ENCODE peak calls at places on chromosomes 5 and 9, in eight cellular contexts. F is EH; P is natural killer cell treated with Interleukin-12 subunit alpha and Interleukin-12 subunit beta and Interleukin-15 and Interleukin-18, amount 100 ng/mL, for 72 hours; R is uterus; Z is stimulated activated CD4-positive, alpha-beta T cell treated with anti-CD3 and anti-CD28 coated beads, TNF-alpha, amount 100 ng/mL, for 1 hour; X is cardiac muscle cell; I is Panc1; K is A549. U is an unnamed sample.

GRCh38 chr5:8633706-8634105 is 764.8 kb downstream of the MTRR start:
- DNase-seq in F (peak), P (no peak), R (no peak), Z (no peak), X (no peak), I (no peak), K (no peak), U (no peak)

GRCh38 chr9:20315672-20316071 is 306.6 kb downstream of the MLLT3 start:
- DNase-seq in F (peak), P (no peak), R (no peak), Z (no peak), X (no peak), I (no peak), K (no peak), U (no peak)

GRCh38 chr9:68778635-68779034 is 73.6 kb downstream of the PIP5K1B start:
- DNase-seq in F (no peak), P (no peak), R (no peak), Z (no peak), X (no peak), I (no peak), K (no peak), U (no peak)

GRCh38 chr9:130634191-130634768 is 30.1 kb upstream of the PRDM12 start:
- DNase-seq in F (no peak), P (no peak), R (no peak), Z (no peak), X (no peak), I (no peak), K (no peak), U (no peak)

GRCh38 chr5:122492675-122493074 is 180.6 kb downstream of the SNCAIP start:
- DNase-seq in F (peak), P (no peak), R (no peak), Z (no peak), X (no peak), I (no peak), K (no peak), U (no peak)

GRCh38 chr5:112951124-112951702 is 25.4 kb upstream of the DCP2 start:
- DNase-seq in F (no peak), P (no peak), R (no peak), Z (no peak), X (no peak), I (no peak), K (no peak), U (no peak)

GRCh38 chr9:93184439-93185221 is 691 bp downstream of the WNK2 start:
- DNase-seq in F (no peak), P (no peak), R (no peak), Z (no peak), X (peak), I (no peak), K (peak), U (no peak)

GRCh38 chr5:172839669-172840068 is 5.6 kb downstream of the ERGIC1 start:
- DNase-seq in F (no peak), P (no peak), R (no peak), Z (no peak), X (no peak), I (no peak), K (no peak), U (no peak)

GRCh38 chr5:39906146-39906545 is 481.4 kb upstream of the DAB2 start:
- DNase-seq in F (peak), P (no peak), R (no peak), Z (no peak), X (no peak), I (no peak), K (no peak), U (no peak)

GRCh38 chr9:128818839-128819715 is 777 bp downstream of the ENDOG start:
- DNase-seq in F (peak), P (no peak), R (no peak), Z (no peak), X (peak), I (no peak), K (peak), U (no peak)

GRCh38 chr5:157372472-157372822 is 87.6 kb upstream of the NIPAL4 start:
- DNase-seq in F (peak), P (no peak), R (no peak), Z (no peak), X (no peak), I (no peak), K (no peak), U (no peak)